ENCODE peak calls at places on chromosome 15, in five cellular contexts. One of them, this sample, is unnamed.

GRCh38 chr15:37837276-37837675 is 97.2 kb upstream of the TMCO5A start:
- DNase-seq in upper lobe of left lung: no peak
- DNase-seq in brain microvascular endothelial cell: peak
- DNase-seq in osteocyte: no peak
- DNase-seq in WTC11: no peak
- DNase-seq in this sample: no peak

GRCh38 chr15:75727851-75728715 is 15.4 kb upstream of the CSPG4 start:
- DNase-seq in upper lobe of left lung: no peak
- DNase-seq in brain microvascular endothelial cell: no peak
- DNase-seq in osteocyte: no peak
- DNase-seq in WTC11: peak
- DNase-seq in this sample: peak

GRCh38 chr15:96186105-96186504 is 144.4 kb upstream of the NR2F2 start:
- DNase-seq in upper lobe of left lung: no peak
- DNase-seq in brain microvascular endothelial cell: no peak
- DNase-seq in osteocyte: no peak
- DNase-seq in WTC11: no peak
- DNase-seq in this sample: no peak

GRCh38 chr15:86759766-86760165 is 680.1 kb downstream of the AGBL1 start:
- DNase-seq in upper lobe of left lung: no peak
- DNase-seq in brain microvascular endothelial cell: no peak
- DNase-seq in osteocyte: no peak
- DNase-seq in WTC11: no peak
- DNase-seq in this sample: no peak

GRCh38 chr15:91338763-91339162 is 238.7 kb downstream of the SV2B start:
- DNase-seq in upper lobe of left lung: no peak
- DNase-seq in brain microvascular endothelial cell: peak
- DNase-seq in osteocyte: no peak
- DNase-seq in WTC11: peak
- DNase-seq in this sample: no peak

GRCh38 chr15:101561584-101561906 is 72.0 kb upstream of the PCSK6 start:
- DNase-seq in upper lobe of left lung: peak
- DNase-seq in brain microvascular endothelial cell: no peak
- DNase-seq in osteocyte: no peak
- DNase-seq in WTC11: no peak
- DNase-seq in this sample: no peak

GRCh38 chr15:44532689-44533088 is 4.3 kb upstream of the EIF3J start:
- DNase-seq in upper lobe of left lung: no peak
- DNase-seq in brain microvascular endothelial cell: no peak
- DNase-seq in osteocyte: no peak
- DNase-seq in WTC11: no peak
- DNase-seq in this sample: no peak

GRCh38 chr15:36271048-36271447 is 308.4 kb upstream of the CDIN1 start:
- DNase-seq in upper lobe of left lung: no peak
- DNase-seq in brain microvascular endothelial cell: no peak
- DNase-seq in osteocyte: no peak
- DNase-seq in WTC11: no peak
- DNase-seq in this sample: no peak

GRCh38 chr15:78565951-78566774 is 843 bp downstream of the CHRNA5 start:
- DNase-seq in upper lobe of left lung: no peak
- DNase-seq in brain microvascular endothelial cell: no peak
- DNase-seq in osteocyte: no peak
- DNase-seq in WTC11: peak
- DNase-seq in this sample: peak

GRCh38 chr15:66622677-66623076 is 56.9 kb upstream of the LCTL start:
- DNase-seq in upper lobe of left lung: no peak
- DNase-seq in brain microvascular endothelial cell: no peak
- DNase-seq in osteocyte: no peak
- DNase-seq in WTC11: no peak
- DNase-seq in this sample: no peak

GRCh38 chr15:41841131-41841530 is 2.5 kb downstream of the PLA2G4B start:
- DNase-seq in upper lobe of left lung: peak
- DNase-seq in brain microvascular endothelial cell: no peak
- DNase-seq in osteocyte: no peak
- DNase-seq in WTC11: no peak
- DNase-seq in this sample: no peak

GRCh38 chr15:69467636-69468035 is 15.0 kb downstream of the RPLP1 start:
- DNase-seq in upper lobe of left lung: peak
- DNase-seq in brain microvascular endothelial cell: no peak
- DNase-seq in osteocyte: peak
- DNase-seq in WTC11: no peak
- DNase-seq in this sample: no peak

GRCh38 chr15:51172190-51172589 is 77.5 kb upstream of the TNFAIP8L3 start:
- DNase-seq in upper lobe of left lung: no peak
- DNase-seq in brain microvascular endothelial cell: no peak
- DNase-seq in osteocyte: no peak
- DNase-seq in WTC11: no peak
- DNase-seq in this sample: peak

GRCh38 chr15:89408512-89409183 is 74.0 kb upstream of the POLG start:
- DNase-seq in upper lobe of left lung: peak
- DNase-seq in brain microvascular endothelial cell: no peak
- DNase-seq in osteocyte: no peak
- DNase-seq in WTC11: no peak
- DNase-seq in this sample: no peak

GRCh38 chr15:89052474-89052873 is 35.8 kb upstream of the ABHD2 start:
- DNase-seq in upper lobe of left lung: no peak
- DNase-seq in brain microvascular endothelial cell: peak
- DNase-seq in osteocyte: no peak
- DNase-seq in WTC11: no peak
- DNase-seq in this sample: peak

GRCh38 chr15:95329362-95329761 is 1001.1 kb upstream of the NR2F2 start:
- DNase-seq in upper lobe of left lung: no peak
- DNase-seq in brain microvascular endothelial cell: no peak
- DNase-seq in osteocyte: no peak
- DNase-seq in WTC11: no peak
- DNase-seq in this sample: no peak

GRCh38 chr15:91311986-91312385 is 211.9 kb downstream of the SV2B start:
- DNase-seq in upper lobe of left lung: no peak
- DNase-seq in brain microvascular endothelial cell: no peak
- DNase-seq in osteocyte: no peak
- DNase-seq in WTC11: no peak
- DNase-seq in this sample: no peak

GRCh38 chr15:39192979-39193559 is 387.8 kb upstream of the THBS1 start:
- DNase-seq in upper lobe of left lung: no peak
- DNase-seq in brain microvascular endothelial cell: no peak
- DNase-seq in osteocyte: no peak
- DNase-seq in WTC11: no peak
- DNase-seq in this sample: no peak

This sample was measured in AG08396.